ENCODE peak calls at places on chromosomes 16 and 17, in six cellular contexts. G is lung, T is ACHN, V is T-cell, C is NCI-H1694 treated with DMSO at 0.1 percent for 48 hours, Y is gastrocnemius medialis. I is an unnamed sample.

GRCh38 chr17:82686366-82687324 is 11.9 kb downstream of the RAB40B start:
- DNase-seq in G (no peak), T (no peak), V (no peak), C (no peak), Y (peak), I (no peak)

GRCh38 chr17:20225162-20226115 is 216.3 kb downstream of the SPECC1 start:
- DNase-seq in G (no peak), T (peak), V (no peak), C (peak), Y (no peak), I (no peak)

GRCh38 chr17:82754297-82755208 is 2.7 kb downstream of the TBCD start:
- DNase-seq in G (no peak), T (no peak), V (no peak), C (no peak), Y (no peak), I (peak)

GRCh38 chr17:607341-608060 is 107.1 kb downstream of the VPS53 start:
- DNase-seq in G (no peak), T (no peak), V (no peak), C (peak), Y (no peak), I (no peak)

GRCh38 chr17:79997004-79997673 is 38.5 kb downstream of the TBC1D16 start:
- DNase-seq in G (peak), T (no peak), V (peak), C (no peak), Y (no peak), I (no peak)

GRCh38 chr16:264440-264951 is 11.2 kb downstream of the RGS11 start:
- DNase-seq in G (no peak), T (no peak), V (no peak), C (no peak), Y (no peak), I (no peak)

GRCh38 chr16:10625595-10626357 is 45.4 kb upstream of the EMP2 start:
- DNase-seq in G (no peak), T (no peak), V (no peak), C (no peak), Y (no peak), I (peak)

GRCh38 chr17:83179378-83179777 is 100.0 kb downstream of the METRNL start:
- DNase-seq in G (peak), T (no peak), V (no peak), C (no peak), Y (no peak), I (no peak)

GRCh38 chr16:29745126-29745852 is 501 bp downstream of the C16orf54 start:
- DNase-seq in G (no peak), T (no peak), V (peak), C (no peak), Y (no peak), I (no peak)

I was measured in HT-29.